ENCODE peak calls at places on chromosomes 13 and 19, in four cellular contexts. H is adrenal gland, Q is GM12865, X is AG09309. J is an unnamed sample.

GRCh38 chr19:15181394-15181793 is 19.4 kb downstream of the NOTCH3 start:
- DNase-seq in H (no peak), Q (no peak), X (no peak), J (no peak)

GRCh38 chr13:93814658-93815057 is 588.1 kb downstream of the GPC6 start:
- DNase-seq in H (no peak), Q (no peak), X (no peak), J (no peak)

GRCh38 chr19:37872383-37872782 is 34.0 kb downstream of the WDR87 start:
- DNase-seq in H (no peak), Q (no peak), X (no peak), J (no peak)

GRCh38 chr13:23599083-23599925 is 29.1 kb downstream of the TNFRSF19 start:
- DNase-seq in H (no peak), Q (no peak), X (no peak), J (no peak)

GRCh38 chr13:94362411-94362909 is 117.0 kb downstream of the DCT start:
- DNase-seq in H (peak; percentile 50), Q (peak; percentile 79), X (peak; percentile 70), J (peak; percentile 53)

GRCh38 chr19:54554006-54554405 is 19.6 kb upstream of the LILRA2 start:
- DNase-seq in H (no peak), Q (no peak), X (no peak), J (no peak)

GRCh38 chr13:49481788-49482187 is 14.0 kb upstream of the PHF11 start:
- DNase-seq in H (no peak), Q (no peak), X (no peak), J (no peak)

GRCh38 chr13:40221460-40222201 is 444.8 kb downstream of the FOXO1 start:
- DNase-seq in H (no peak), Q (peak; percentile 18), X (peak; percentile 60), J (no peak)

GRCh38 chr13:48560657-48561337 is 27.9 kb upstream of the RCBTB2 start:
- DNase-seq in H (no peak), Q (no peak), X (no peak), J (no peak)

GRCh38 chr19:6074709-6075403 is 35.4 kb downstream of the RFX2 start:
- DNase-seq in H (peak; percentile 12), Q (no peak), X (no peak), J (no peak)

GRCh38 chr19:13956365-13956744 is 4.0 kb downstream of the DCAF15 start:
- DNase-seq in H (no peak), Q (no peak), X (no peak), J (no peak)

GRCh38 chr19:8423821-8424223 is 10.7 kb downstream of the MARCHF2 start:
- DNase-seq in H (peak; percentile 95), Q (no peak), X (peak; percentile 92), J (peak; percentile 65)

GRCh38 chr13:107373551-107373950 is 805.6 kb upstream of the ARGLU1 start:
- DNase-seq in H (no peak), Q (no peak), X (peak; percentile 42), J (no peak)

GRCh38 chr13:74423434-74423833 is 289.2 kb upstream of the KLF12 start:
- DNase-seq in H (no peak), Q (no peak), X (no peak), J (no peak)

GRCh38 chr19:17348700-17349099 is 11.3 kb downstream of the GTPBP3 start:
- DNase-seq in H (peak; percentile 50), Q (no peak), X (no peak), J (no peak)

GRCh38 chr13:55606045-55606665 is 1534.6 kb upstream of the PRR20A start:
- DNase-seq in H (no peak), Q (no peak), X (no peak), J (no peak)

GRCh38 chr19:58586131-58586765 is 13.1 kb upstream of the MZF1 start:
- DNase-seq in H (peak; percentile 26), Q (no peak), X (no peak), J (no peak)

GRCh38 chr19:31510635-31511034 is 161.4 kb upstream of the TSHZ3 start:
- DNase-seq in H (no peak), Q (no peak), X (no peak), J (no peak)

GRCh38 chr13:55244991-55245644 is 1895.6 kb upstream of the PRR20A start:
- DNase-seq in H (no peak), Q (peak; percentile 0), X (no peak), J (peak; percentile 7)

GRCh38 chr13:97224544-97225324 is 2.6 kb downstream of the MBNL2 start:
- DNase-seq in H (no peak), Q (peak; percentile 41), X (no peak), J (no peak)

GRCh38 chr19:51342631-51343569 is 961 bp upstream of the VSIG10L start:
- DNase-seq in H (no peak), Q (no peak), X (no peak), J (no peak)

GRCh38 chr19:30173593-30174356 is 198.4 kb upstream of the ZNF536 start:
- DNase-seq in H (no peak), Q (no peak), X (no peak), J (no peak)

GRCh38 chr19:31231181-31231580 is 118.1 kb downstream of the TSHZ3 start:
- DNase-seq in H (no peak), Q (no peak), X (no peak), J (no peak)

GRCh38 chr19:58552655-58553054 is 2.2 kb downstream of the CHMP2A start:
- DNase-seq in H (no peak), Q (no peak), X (no peak), J (no peak)

GRCh38 chr13:20546559-20546958 is 20.4 kb upstream of the IFT88 start:
- DNase-seq in H (no peak), Q (no peak), X (no peak), J (no peak)

GRCh38 chr19:45954132-45954531 is 19.5 kb downstream of the NOVA2 start:
- DNase-seq in H (no peak), Q (no peak), X (no peak), J (no peak)

GRCh38 chr19:48619692-48620565 is 623 bp downstream of the SPHK2 start:
- DNase-seq in H (no peak), Q (peak; percentile 22), X (no peak), J (no peak)

GRCh38 chr13:75963318-75963717 is 327.2 kb downstream of the LMO7 start:
- DNase-seq in H (no peak), Q (peak; percentile 1), X (no peak), J (no peak)

GRCh38 chr19:54674021-54674617 is 11.3 kb downstream of the LILRB4 start:
- DNase-seq in H (no peak), Q (peak; percentile 73), X (no peak), J (peak; percentile 32)

GRCh38 chr13:21677075-21677628 is 6.3 kb downstream of the FGF9 start:
- DNase-seq in H (no peak), Q (no peak), X (no peak), J (no peak)

GRCh38 chr19:13964776-13965175 is 12.5 kb downstream of the DCAF15 start:
- DNase-seq in H (no peak), Q (no peak), X (peak; percentile 3), J (no peak)

GRCh38 chr19:12841094-12841493 is 2.8 kb downstream of the MAST1 start:
- DNase-seq in H (peak; percentile 48), Q (peak; percentile 35), X (no peak), J (no peak)

GRCh38 chr13:35266412-35266811 is 210.1 kb downstream of the MAB21L1 start:
- DNase-seq in H (no peak), Q (no peak), X (no peak), J (no peak)
- TF ChIP-seq CTCF in H (no peak), Q (no peak), X (no peak), J (no peak)

GRCh38 chr19:10543059-10543419 is 665 bp upstream of the ATG4D start:
- DNase-seq in H (no peak), Q (no peak), X (no peak), J (no peak)
- H3K4me3 ChIP-seq in H (peak overlapping the region; percentile 84), Q (no peak overlapping the region), X (no peak overlapping the region), J (peak overlapping the region; percentile 86)

GRCh38 chr13:61029064-61029463 is 386.6 kb downstream of the PCDH20 start:
- DNase-seq in H (no peak), Q (peak; percentile 2), X (no peak), J (no peak)
- TF ChIP-seq CTCF in H (no peak), Q (peak; percentile 6), X (no peak), J (no peak)

GRCh38 chr19:34265221-34265650 is 10.9 kb downstream of the GARRE1 start:
- DNase-seq in H (no peak), Q (no peak), X (no peak), J (no peak)

GRCh38 chr19:34269081-34269480 is 14.7 kb downstream of the GARRE1 start:
- DNase-seq in H (no peak), Q (peak; percentile 15), X (no peak), J (no peak)

GRCh38 chr19:34273121-34273845 is 18.9 kb downstream of the GARRE1 start:
- DNase-seq in H (no peak), Q (no peak), X (no peak), J (no peak)

GRCh38 chr19:34269968-34270621 is 15.7 kb downstream of the GARRE1 start:
- DNase-seq in H (peak; percentile 38), Q (peak; percentile 88), X (no peak), J (no peak)

DNA sequence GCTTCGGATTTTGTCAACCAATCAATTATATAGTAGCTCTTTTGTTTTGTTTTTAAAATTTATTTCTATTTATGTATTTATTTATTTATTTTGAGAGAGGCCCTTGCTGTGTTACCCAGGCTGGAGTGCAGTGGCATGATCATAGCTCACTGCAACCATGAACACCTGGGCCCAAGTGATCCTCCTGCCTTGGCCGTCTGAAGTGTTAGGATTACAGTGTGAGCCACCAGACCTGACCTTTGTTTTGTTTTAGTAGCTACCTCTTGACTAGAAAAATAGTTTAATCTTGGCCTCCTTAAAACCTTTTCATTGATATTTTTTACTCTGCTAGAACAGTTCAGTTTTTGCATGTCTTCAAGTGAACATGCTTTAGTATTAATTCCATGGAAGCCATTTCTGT is 15.1 kb downstream of the GARRE1 start:
- DNase-seq in H (no peak), Q (peak; percentile 18), X (no peak), J (no peak)
- H3K4me3 ChIP-seq in H (no peak overlapping the region), Q (peak overlapping the region; percentile 50), X (no peak overlapping the region), J (no peak overlapping the region)

DNA sequence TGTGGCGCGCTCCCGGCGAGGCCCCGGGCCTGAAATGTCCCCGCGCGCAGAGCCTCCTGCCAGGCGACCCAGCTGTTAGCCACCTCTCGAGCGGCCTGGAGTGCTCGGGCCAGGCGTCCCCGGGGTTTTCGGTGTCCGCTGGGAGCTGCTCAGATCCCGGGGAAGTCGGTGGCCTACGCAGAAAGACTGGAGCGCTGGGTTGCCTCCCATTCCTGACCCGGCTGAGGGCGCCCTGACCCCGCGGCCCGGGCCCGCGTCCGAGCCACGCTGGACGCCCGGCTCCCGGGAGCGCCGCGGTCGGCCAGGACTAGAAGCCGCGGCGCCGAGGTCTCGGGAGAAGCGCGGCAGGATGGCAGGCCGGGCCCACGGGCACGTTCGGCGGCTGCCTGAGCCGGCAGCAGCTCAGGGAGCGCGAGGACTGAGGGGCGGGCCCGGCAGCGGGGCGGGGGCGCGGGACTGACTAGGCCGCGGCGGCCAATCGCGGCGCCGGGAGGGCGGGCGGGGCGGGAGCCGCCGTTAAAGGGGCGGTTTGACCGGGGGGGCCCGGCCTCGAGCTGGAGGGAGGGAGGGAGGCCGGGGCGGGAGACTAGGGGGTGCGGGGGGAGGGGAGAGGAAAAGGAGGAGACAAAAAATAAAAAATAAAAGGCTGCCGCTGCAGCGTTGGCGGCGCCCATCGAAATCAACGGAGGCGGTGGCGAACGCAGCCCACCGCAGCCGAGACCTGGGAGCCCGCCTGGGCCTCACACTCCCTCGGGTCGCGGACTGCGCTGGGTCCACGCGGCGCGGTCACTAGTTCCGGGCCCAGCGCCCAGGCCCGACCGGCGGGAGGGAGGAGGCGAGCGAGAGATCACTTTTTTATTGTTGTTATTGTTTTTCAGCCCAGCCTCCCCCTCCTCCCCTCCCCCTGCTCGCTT is 1.1 kb upstream of the ZIC2 start:
- DNase-seq in H (peak; percentile 69), Q (peak; percentile 79), X (no peak), J (no peak)
- TF ChIP-seq CTCF in H (no peak), Q (no peak), X (no peak), J (peak; percentile 32)

GRCh38 chr19:4794971-4795370 is 3.4 kb downstream of the FEM1A start:
- DNase-seq in H (no peak), Q (no peak), X (no peak), J (no peak)
- H3K4me3 ChIP-seq in H (no peak overlapping the region), Q (no peak overlapping the region), X (no peak overlapping the region), J (no peak overlapping the region)